ENCODE peak calls at places on chromosomes 4 and X, in six cellular contexts. One of them, this sample, is unnamed.
A peak's percentile ranks its signal among the peaks of the same experiment; 100 is the strongest.

GRCh38 chrX:95071052-95071451 is 1397.0 kb downstream of the FAM133A start:
- DNase-seq in GM12891: no peak
- DNase-seq in GM12878: no peak
- DNase-seq in H1: no peak
- DNase-seq in HepG2: no peak
- DNase-seq in K562: no peak
- DNase-seq in this sample: no peak

GRCh38 chr4:48913346-48913745 is 6.8 kb upstream of the OCIAD2 start:
- DNase-seq in GM12891: no peak
- DNase-seq in GM12878: no peak
- DNase-seq in H1: no peak
- DNase-seq in HepG2: no peak
- DNase-seq in K562: no peak
- DNase-seq in this sample: no peak

GRCh38 chr4:128950796-128951195 is 141.3 kb downstream of the JADE1 start:
- DNase-seq in GM12891: no peak
- DNase-seq in GM12878: no peak
- DNase-seq in H1: no peak
- DNase-seq in HepG2: no peak
- DNase-seq in K562: no peak
- DNase-seq in this sample: no peak

GRCh38 chr4:83855044-83855443 is 319.1 kb downstream of the GPAT3 start:
- DNase-seq in GM12891: no peak
- DNase-seq in GM12878: no peak
- DNase-seq in H1: no peak
- DNase-seq in HepG2: peak; percentile 70
- DNase-seq in K562: no peak
- DNase-seq in this sample: no peak

GRCh38 chr4:98994474-98995182 is 893 bp upstream of the METAP1 start:
- DNase-seq in GM12891: no peak
- DNase-seq in GM12878: no peak
- DNase-seq in H1: no peak
- DNase-seq in HepG2: peak; percentile 45
- DNase-seq in K562: peak; percentile 15
- DNase-seq in this sample: no peak

GRCh38 chrX:34338046-34338445 is 205.9 kb upstream of the FAM47A start:
- DNase-seq in GM12891: no peak
- DNase-seq in GM12878: no peak
- DNase-seq in H1: no peak
- DNase-seq in HepG2: no peak
- DNase-seq in K562: no peak
- DNase-seq in this sample: no peak

GRCh38 chrX:100864967-100865366 is 9.2 kb downstream of the NOX1 start:
- DNase-seq in GM12891: no peak
- DNase-seq in GM12878: no peak
- DNase-seq in H1: no peak
- DNase-seq in HepG2: no peak
- DNase-seq in K562: no peak
- DNase-seq in this sample: no peak

GRCh38 chr4:158895797-158896442 is 127.1 kb downstream of the FNIP2 start:
- DNase-seq in GM12891: no peak
- DNase-seq in GM12878: no peak
- DNase-seq in H1: no peak
- DNase-seq in HepG2: no peak
- DNase-seq in K562: no peak
- DNase-seq in this sample: no peak

GRCh38 chrX:55161581-55161980 is 58.6 kb upstream of the PAGE5 start:
- DNase-seq in GM12891: no peak
- DNase-seq in GM12878: no peak
- DNase-seq in H1: no peak
- DNase-seq in HepG2: no peak
- DNase-seq in K562: no peak
- DNase-seq in this sample: no peak

GRCh38 chrX:8955521-8955920 is 78.4 kb downstream of the FAM9B start:
- DNase-seq in GM12891: no peak
- DNase-seq in GM12878: no peak
- DNase-seq in H1: no peak
- DNase-seq in HepG2: no peak
- DNase-seq in K562: no peak
- DNase-seq in this sample: no peak

GRCh38 chrX:134460861-134461218 is 875 bp downstream of the HPRT1 start:
- DNase-seq in GM12891: no peak
- DNase-seq in GM12878: no peak
- DNase-seq in H1: no peak
- DNase-seq in HepG2: no peak
- DNase-seq in K562: peak; percentile 24
- DNase-seq in this sample: no peak

GRCh38 chr4:6855692-6856297 is 53.8 kb upstream of the TBC1D14 start:
- DNase-seq in GM12891: no peak
- DNase-seq in GM12878: peak; percentile 94
- DNase-seq in H1: no peak
- DNase-seq in HepG2: peak; percentile 20
- DNase-seq in K562: peak; percentile 60
- DNase-seq in this sample: peak; percentile 20

GRCh38 chrX:131747173-131747572 is 203.3 kb downstream of the OR13H1 start:
- DNase-seq in GM12891: no peak
- DNase-seq in GM12878: peak; percentile 98
- DNase-seq in H1: no peak
- DNase-seq in HepG2: no peak
- DNase-seq in K562: no peak
- DNase-seq in this sample: no peak

GRCh38 chr4:67035501-67035900 is 509.8 kb downstream of the CENPC start:
- DNase-seq in GM12891: no peak
- DNase-seq in GM12878: no peak
- DNase-seq in H1: no peak
- DNase-seq in HepG2: peak; percentile 20
- DNase-seq in K562: no peak
- DNase-seq in this sample: no peak

GRCh38 chr4:146846882-146847281 is 98.8 kb downstream of the TTC29 start:
- DNase-seq in GM12891: no peak
- DNase-seq in GM12878: no peak
- DNase-seq in H1: no peak
- DNase-seq in HepG2: no peak
- DNase-seq in K562: no peak
- DNase-seq in this sample: no peak

GRCh38 chrX:118325453-118325852 is 20.5 kb upstream of the WDR44 start:
- DNase-seq in GM12891: no peak
- DNase-seq in GM12878: no peak
- DNase-seq in H1: no peak
- DNase-seq in HepG2: no peak
- DNase-seq in K562: peak; percentile 25
- DNase-seq in this sample: no peak

GRCh38 chr4:90142091-90142490 is 14.9 kb downstream of the CCSER1 start:
- DNase-seq in GM12891: no peak
- DNase-seq in GM12878: no peak
- DNase-seq in H1: no peak
- DNase-seq in HepG2: no peak
- DNase-seq in K562: no peak
- DNase-seq in this sample: no peak

GRCh38 chr4:83208776-83209365 is 75.7 kb downstream of the COQ2 start:
- DNase-seq in GM12891: no peak
- DNase-seq in GM12878: no peak
- DNase-seq in H1: no peak
- DNase-seq in HepG2: no peak
- DNase-seq in K562: no peak
- DNase-seq in this sample: no peak

GRCh38 chrX:12709047-12709446 is 82.2 kb upstream of the PRPS2 start:
- DNase-seq in GM12891: no peak
- DNase-seq in GM12878: no peak
- DNase-seq in H1: no peak
- DNase-seq in HepG2: no peak
- DNase-seq in K562: no peak
- DNase-seq in this sample: no peak

GRCh38 chr4:99648321-99648720 is 9.3 kb downstream of the C4orf54 start:
- DNase-seq in GM12891: no peak
- DNase-seq in GM12878: no peak
- DNase-seq in H1: no peak
- DNase-seq in HepG2: no peak
- DNase-seq in K562: no peak
- DNase-seq in this sample: no peak

GRCh38 chr4:189664693-189665250 is 275.9 kb upstream of the FRG1 start:
- DNase-seq in GM12891: no peak
- DNase-seq in GM12878: no peak
- DNase-seq in H1: no peak
- DNase-seq in HepG2: no peak
- DNase-seq in K562: no peak
- DNase-seq in this sample: no peak

GRCh38 chr4:88999392-88999791 is 57.6 kb downstream of the FAM13A start:
- DNase-seq in GM12891: no peak
- DNase-seq in GM12878: no peak
- DNase-seq in H1: no peak
- DNase-seq in HepG2: no peak
- DNase-seq in K562: no peak
- DNase-seq in this sample: no peak

GRCh38 chrX:40773188-40773587 is 37.8 kb upstream of the MED14 start:
- DNase-seq in GM12891: no peak
- DNase-seq in GM12878: no peak
- DNase-seq in H1: no peak
- DNase-seq in HepG2: no peak
- DNase-seq in K562: no peak
- DNase-seq in this sample: no peak

GRCh38 chrX:105488731-105489130 is 268.2 kb upstream of the TEX13A start:
- DNase-seq in GM12891: no peak
- DNase-seq in GM12878: no peak
- DNase-seq in H1: no peak
- DNase-seq in HepG2: no peak
- DNase-seq in K562: no peak
- DNase-seq in this sample: no peak

GRCh38 chr4:103400405-103400804 is 202.3 kb upstream of the CENPE start:
- DNase-seq in GM12891: no peak
- DNase-seq in GM12878: peak; percentile 12
- DNase-seq in H1: no peak
- DNase-seq in HepG2: peak; percentile 38
- DNase-seq in K562: no peak
- DNase-seq in this sample: no peak

GRCh38 chrX:77442728-77443127 is 4.5 kb upstream of the FGF16 start:
- DNase-seq in GM12891: no peak
- DNase-seq in GM12878: no peak
- DNase-seq in H1: no peak
- DNase-seq in HepG2: peak; percentile 1
- DNase-seq in K562: no peak
- DNase-seq in this sample: no peak

GRCh38 chrX:115226929-115227328 is 7.0 kb downstream of the LRCH2 start:
- DNase-seq in GM12891: no peak
- DNase-seq in GM12878: no peak
- DNase-seq in H1: no peak
- DNase-seq in HepG2: peak; percentile 33
- DNase-seq in K562: no peak
- DNase-seq in this sample: no peak

GRCh38 chr4:7214359-7214758 is 22.0 kb downstream of the SORCS2 start:
- DNase-seq in GM12891: no peak
- DNase-seq in GM12878: no peak
- DNase-seq in H1: no peak
- DNase-seq in HepG2: no peak
- DNase-seq in K562: no peak
- DNase-seq in this sample: no peak

GRCh38 chr4:118112117-118112516 is 77.8 kb downstream of the NDST3 start:
- DNase-seq in GM12891: no peak
- DNase-seq in GM12878: no peak
- DNase-seq in H1: no peak
- DNase-seq in HepG2: no peak
- DNase-seq in K562: no peak
- DNase-seq in this sample: no peak

GRCh38 chr4:87498446-87498900 is 30.7 kb downstream of the SPARCL1 start:
- DNase-seq in GM12891: no peak
- DNase-seq in GM12878: no peak
- DNase-seq in H1: no peak
- DNase-seq in HepG2: no peak
- DNase-seq in K562: no peak
- DNase-seq in this sample: no peak

GRCh38 chr4:175298119-175298518 is 380.0 kb downstream of the ADAM29 start:
- DNase-seq in GM12891: no peak
- DNase-seq in GM12878: no peak
- DNase-seq in H1: no peak
- DNase-seq in HepG2: no peak
- DNase-seq in K562: no peak
- DNase-seq in this sample: no peak

DNA sequence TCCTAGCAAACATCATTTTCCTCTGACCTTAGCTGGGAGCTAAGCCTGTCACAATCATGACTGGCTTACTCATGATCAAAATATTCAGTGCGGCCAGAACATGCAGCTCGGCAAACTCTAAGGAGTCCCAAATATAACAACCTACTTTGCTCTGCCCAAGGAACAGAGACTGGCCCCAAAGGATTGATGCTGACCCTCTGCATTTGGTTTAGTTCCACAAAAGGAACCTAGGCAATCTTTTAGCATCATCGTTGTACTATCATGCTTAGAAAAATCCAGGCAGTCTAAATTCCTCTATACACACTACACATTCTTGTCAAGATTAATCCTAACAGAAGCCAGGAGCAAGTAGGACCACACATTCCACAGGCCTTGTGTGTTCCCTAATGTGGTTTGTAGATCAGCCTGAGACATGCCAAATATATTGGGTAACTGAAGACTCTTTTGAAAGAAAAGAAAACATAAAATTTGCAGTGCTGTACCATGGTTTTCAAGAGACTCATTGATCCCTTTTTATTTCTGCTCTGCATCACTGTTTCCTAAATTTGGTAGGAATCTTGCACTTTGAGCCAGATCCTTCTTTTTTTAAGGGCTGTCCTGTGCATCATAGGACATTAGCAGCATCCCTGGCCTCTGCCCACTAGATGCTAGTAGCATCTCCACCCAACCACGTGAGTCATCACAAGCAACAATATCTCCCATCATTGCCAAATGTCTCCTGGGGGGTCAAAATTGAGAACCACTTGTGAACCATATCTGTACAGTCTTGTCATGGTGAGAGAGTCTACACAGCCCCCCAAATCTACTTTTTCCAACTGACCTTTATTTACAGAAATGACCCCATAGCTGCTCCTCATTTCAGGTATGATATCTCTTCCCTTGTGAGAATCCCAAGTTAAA is 17.6 kb upstream of the CC2D2A start:
- DNase-seq in GM12891: no peak
- DNase-seq in GM12878: no peak
- DNase-seq in H1: no peak
- DNase-seq in HepG2: no peak
- DNase-seq in K562: no peak
- DNase-seq in this sample: no peak
- TF ChIP-seq POLR2AphosphoS5 in GM12891: no peak
- TF ChIP-seq POLR2AphosphoS5 in GM12878: no peak
- TF ChIP-seq POLR2AphosphoS5 in H1: no peak
- TF ChIP-seq POLR2AphosphoS5 in HepG2: no peak
- TF ChIP-seq POLR2AphosphoS5 in K562: no peak
- TF ChIP-seq POLR2AphosphoS5 in this sample: no peak

GRCh38 chr4:174284181-174284886 is 623 bp downstream of the CEP44 start:
- DNase-seq in GM12891: no peak
- DNase-seq in GM12878: no peak
- DNase-seq in H1: no peak
- DNase-seq in HepG2: peak; percentile 58
- DNase-seq in K562: peak; percentile 37
- DNase-seq in this sample: no peak
- TF ChIP-seq POLR2A in GM12891: no peak
- TF ChIP-seq POLR2A in GM12878: no peak
- TF ChIP-seq POLR2A in H1: no peak
- TF ChIP-seq POLR2A in HepG2: no peak
- TF ChIP-seq POLR2A in K562: peak; percentile 27
- TF ChIP-seq POLR2A in this sample: no peak

GRCh38 chr4:142092941-142093340 is 456.6 kb downstream of the IL15 start:
- DNase-seq in GM12891: no peak
- DNase-seq in GM12878: no peak
- DNase-seq in H1: no peak
- DNase-seq in HepG2: no peak
- DNase-seq in K562: no peak
- DNase-seq in this sample: no peak
- TF ChIP-seq TAF1 in GM12891: no peak
- TF ChIP-seq TAF1 in GM12878: no peak
- TF ChIP-seq TAF1 in H1: no peak
- TF ChIP-seq TAF1 in HepG2: no peak
- TF ChIP-seq TAF1 in K562: no peak
- TF ChIP-seq TAF1 in this sample: no peak

GRCh38 chr4:140622333-140622958 is 53.7 kb upstream of the UCP1 start:
- DNase-seq in GM12891: no peak
- DNase-seq in GM12878: no peak
- DNase-seq in H1: no peak
- DNase-seq in HepG2: no peak
- DNase-seq in K562: no peak
- DNase-seq in this sample: no peak
- TF ChIP-seq POLR2AphosphoS5 in GM12891: no peak
- TF ChIP-seq POLR2AphosphoS5 in GM12878: no peak
- TF ChIP-seq POLR2AphosphoS5 in H1: no peak
- TF ChIP-seq POLR2AphosphoS5 in HepG2: no peak
- TF ChIP-seq POLR2AphosphoS5 in K562: no peak
- TF ChIP-seq POLR2AphosphoS5 in this sample: no peak